ENCODE peak calls at places on chromosomes 2 and 18, in four cellular contexts. W, N, O and C are unnamed samples.

GRCh38 chr2:145203931-145204330 is 684.0 kb upstream of the ZEB2 start:
- DNase-seq in O (no peak), N (no peak), W (no peak), C (no peak)

GRCh38 chr2:221731432-221731831 is 159.3 kb upstream of the EPHA4 start:
- DNase-seq in O (peak), N (no peak), W (no peak), C (no peak)

GRCh38 chr18:59516356-59517155 is 157.5 kb upstream of the LMAN1 start:
- DNase-seq in O (peak), W (peak), N (peak), C (peak)

GRCh38 chr2:66929632-66930385 is 467.3 kb upstream of the ETAA1 start:
- DNase-seq in N (no peak), W (no peak), O (peak), C (peak)

GRCh38 chr2:74205586-74205985 is 7.2 kb downstream of the MTHFD2 start:
- DNase-seq in W (no peak), O (no peak), N (no peak), C (no peak)

GRCh38 chr2:101162561-101163330 is 11.6 kb upstream of the TBC1D8 start:
- DNase-seq in O (no peak), W (peak), N (peak), C (no peak)

GRCh38 chr2:119247844-119248271 is 24.2 kb downstream of the STEAP3 start:
- DNase-seq in N (no peak), W (no peak), O (no peak), C (no peak)

GRCh38 chr18:2692508-2692907 is 37.0 kb downstream of the SMCHD1 start:
- DNase-seq in W (no peak), O (no peak), N (no peak), C (no peak)

GRCh38 chr2:67165141-67165990 is 231.8 kb upstream of the ETAA1 start:
- DNase-seq in W (no peak), O (no peak), N (no peak), C (no peak)

GRCh38 chr2:88680916-88681315 is 10.6 kb upstream of the RPIA start:
- DNase-seq in N (no peak), W (no peak), O (no peak), C (no peak)

GRCh38 chr2:105384861-105385260 is 14.0 kb downstream of the FHL2 start:
- DNase-seq in W (no peak), N (no peak), O (no peak), C (no peak)

GRCh38 chr2:105149272-105149671 is 92.3 kb upstream of the GPR45 start:
- DNase-seq in O (no peak), W (no peak), N (no peak), C (no peak)

GRCh38 chr2:60826126-60826525 is 55.2 kb upstream of the REL start:
- DNase-seq in O (peak), W (no peak), N (no peak), C (no peak)

GRCh38 chr2:120722603-120723421 is 12.9 kb upstream of the GLI2 start:
- DNase-seq in W (no peak), O (peak), N (no peak), C (no peak)

GRCh38 chr18:22267697-22268096 is 98.3 kb downstream of the GATA6 start:
- DNase-seq in O (peak), W (no peak), N (no peak), C (no peak)

GRCh38 chr18:5417342-5417741 is 121.8 kb upstream of the ZBTB14 start:
- DNase-seq in O (peak), W (no peak), N (no peak), C (no peak)

GRCh38 chr18:44325903-44326650 is 354.6 kb upstream of the SETBP1 start:
- DNase-seq in O (peak), W (peak), N (peak), C (peak)

GRCh38 chr2:161238264-161238558 is 70.0 kb upstream of the PSMD14 start:
- DNase-seq in O (no peak), N (no peak), W (no peak), C (no peak)